ENCODE peak calls at places on chromosomes 1 and 21, in eight cellular contexts. U is thoracic aorta, H is heart right ventricle, V is activated B cell treated with CpG ODN at 0.5 μM for 24 hours, O is tibial artery, F is bronchial epithelial cell, N is Caco-2, I is endothelial cell. P is an unnamed sample.
A peak's percentile ranks its signal among the peaks of the same experiment; 100 is the strongest.

GRCh38 chr1:9280015-9280860 is 12.5 kb upstream of the SPSB1 start:
- DNase-seq in I (no peak), O (peak; percentile 86), H (no peak), F (peak; percentile 84), U (peak; percentile 57), N (no peak), V (no peak), P (no peak)

GRCh38 chr1:24286246-24287010 is 32.7 kb upstream of the GRHL3 start:
- DNase-seq in N (no peak), U (no peak), I (no peak), F (peak; percentile 77), O (no peak), V (no peak), H (no peak), P (no peak)

GRCh38 chr1:233172201-233172600 is 123.3 kb downstream of the PCNX2 start:
- DNase-seq in I (no peak), O (no peak), N (no peak), F (peak; percentile 12), U (no peak), V (no peak), H (no peak), P (no peak)

GRCh38 chr1:53246261-53247134 is 8.2 kb upstream of the MAGOH start:
- DNase-seq in V (no peak), N (no peak), H (no peak), I (no peak), O (no peak), U (no peak), F (no peak), P (no peak)

GRCh38 chr1:59124166-59124565 is 172.7 kb upstream of the FGGY start:
- DNase-seq in H (no peak), F (peak; percentile 49), O (no peak), I (no peak), N (no peak), V (no peak), U (no peak), P (no peak)

GRCh38 chr1:54791880-54792522 is 9.1 kb downstream of the TTC22 start:
- DNase-seq in I (peak; percentile 53), F (no peak), V (no peak), N (no peak), O (no peak), U (no peak), H (no peak), P (no peak)

GRCh38 chr1:151641229-151641628 is 29.4 kb downstream of the SNX27 start:
- DNase-seq in I (no peak), H (no peak), O (no peak), F (peak; percentile 58), U (no peak), N (no peak), V (no peak), P (no peak)

GRCh38 chr1:180994262-180994661 is 28.4 kb downstream of the STX6 start:
- DNase-seq in V (no peak), I (no peak), F (no peak), O (no peak), N (no peak), H (no peak), U (no peak), P (no peak)

GRCh38 chr1:231600461-231600976 is 26.1 kb upstream of the DISC1 start:
- DNase-seq in I (no peak), F (no peak), V (no peak), H (no peak), N (no peak), U (no peak), O (no peak), P (no peak)

GRCh38 chr1:244349581-244350001 is 102.1 kb downstream of the ADSS2 start:
- DNase-seq in H (no peak), I (no peak), F (no peak), U (no peak), N (no peak), O (no peak), V (no peak), P (no peak)

GRCh38 chr1:61279570-61279969 is 197.2 kb downstream of the NFIA start:
- DNase-seq in V (no peak), F (no peak), I (no peak), U (no peak), H (no peak), O (no peak), N (no peak), P (no peak)

GRCh38 chr1:228646717-228647522 is 88.4 kb upstream of the RHOU start:
- DNase-seq in V (peak; percentile 41), U (no peak), F (peak; percentile 57), H (no peak), O (no peak), N (peak; percentile 51), I (no peak), P (no peak)

GRCh38 chr1:59919742-59920141 is 6.8 kb downstream of the CYP2J2 start:
- DNase-seq in F (no peak), U (no peak), N (no peak), H (no peak), I (no peak), V (no peak), O (no peak), P (no peak)

GRCh38 chr1:54972436-54972835 is 8.0 kb upstream of the TMEM61 start:
- DNase-seq in I (no peak), V (no peak), N (no peak), F (no peak), H (no peak), U (no peak), O (no peak), P (no peak)

GRCh38 chr1:145918992-145919939 is 749 bp upstream of the PEX11B start:
- DNase-seq in F (peak; percentile 27), V (no peak), O (peak; percentile 85), I (peak; percentile 40), H (peak; percentile 57), U (no peak), N (peak; percentile 55), P (no peak)

GRCh38 chr21:42424848-42425602 is 21.3 kb downstream of the UBASH3A start:
- DNase-seq in O (no peak), U (no peak), F (no peak), N (no peak), I (no peak), H (no peak), V (no peak), P (no peak)

GRCh38 chr1:109980324-109981127 is 4.0 kb upstream of the AHCYL1 start:
- DNase-seq in F (peak; percentile 42), V (no peak), U (no peak), H (peak; percentile 33), I (peak; percentile 41), N (peak; percentile 56), O (no peak), P (no peak)

GRCh38 chr1:30273456-30273855 is 449.9 kb downstream of the MATN1 start:
- DNase-seq in O (no peak), N (no peak), H (no peak), F (no peak), U (no peak), I (no peak), V (no peak), P (no peak)

GRCh38 chr21:36125513-36126121 is 9.3 kb upstream of the CBR3 start:
- DNase-seq in U (no peak), N (peak; percentile 48), V (no peak), H (no peak), O (no peak), I (peak; percentile 53), F (peak; percentile 66), P (peak; percentile 25)

GRCh38 chr1:182715531-182715930 is 31.1 kb upstream of the RGS8 start:
- DNase-seq in V (no peak), O (no peak), N (no peak), U (no peak), I (no peak), F (no peak), H (no peak), P (no peak)

DNA sequence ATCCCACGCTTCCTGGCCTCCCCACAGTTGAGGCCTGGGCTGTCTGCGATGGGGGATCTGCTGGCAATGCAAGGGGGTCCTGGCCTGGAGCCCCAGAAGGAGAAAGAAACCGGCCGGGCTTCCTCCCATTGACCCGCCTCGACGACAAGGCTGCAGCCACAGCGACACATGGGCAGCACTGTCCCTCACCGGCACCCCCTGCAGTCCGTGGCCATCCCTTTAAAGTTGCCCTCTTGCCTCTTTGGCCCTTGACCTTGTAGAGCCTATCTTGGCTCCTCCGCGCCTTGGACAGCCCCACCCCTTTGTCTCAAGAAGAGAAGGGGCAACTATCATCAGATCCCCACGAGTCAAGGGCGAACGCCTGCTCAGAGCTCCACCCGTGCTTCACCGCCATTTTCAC is 106.0 kb downstream of the CASZ1 start:
- DNase-seq in U (no peak), V (no peak), N (no peak), F (no peak), O (no peak), I (no peak), H (no peak), P (no peak)
- TF ChIP-seq CTCF in U (no peak), V (no peak), N (no peak), F (no peak), O (no peak), I (no peak), H (no peak), P (no peak)

DNA sequence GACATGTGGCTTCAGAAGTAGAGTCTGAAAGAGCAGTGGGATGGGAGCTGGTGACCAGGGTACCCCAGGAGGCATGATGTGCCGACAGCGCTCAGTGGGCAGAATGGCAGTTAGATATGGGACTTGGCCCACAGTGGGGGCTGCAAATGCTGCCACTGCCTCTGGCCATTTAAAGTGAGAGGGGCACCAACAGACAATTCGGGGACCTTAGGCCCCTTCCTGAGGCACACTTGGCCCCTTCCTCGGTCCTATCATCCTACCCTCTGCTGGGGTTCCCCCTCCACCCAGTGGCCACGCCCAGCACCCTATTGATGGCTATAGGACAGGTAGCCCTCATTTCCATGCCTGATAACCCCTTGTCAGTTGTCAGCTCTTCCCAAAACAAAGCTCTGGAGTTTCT is 36.6 kb upstream of the EPHA8 start:
- DNase-seq in V (no peak), F (no peak), I (no peak), U (no peak), H (no peak), N (no peak), O (no peak), P (no peak)
- TF ChIP-seq CTCF in V (no peak), F (no peak), I (no peak), U (no peak), H (no peak), N (no peak), O (no peak), P (no peak)

DNA sequence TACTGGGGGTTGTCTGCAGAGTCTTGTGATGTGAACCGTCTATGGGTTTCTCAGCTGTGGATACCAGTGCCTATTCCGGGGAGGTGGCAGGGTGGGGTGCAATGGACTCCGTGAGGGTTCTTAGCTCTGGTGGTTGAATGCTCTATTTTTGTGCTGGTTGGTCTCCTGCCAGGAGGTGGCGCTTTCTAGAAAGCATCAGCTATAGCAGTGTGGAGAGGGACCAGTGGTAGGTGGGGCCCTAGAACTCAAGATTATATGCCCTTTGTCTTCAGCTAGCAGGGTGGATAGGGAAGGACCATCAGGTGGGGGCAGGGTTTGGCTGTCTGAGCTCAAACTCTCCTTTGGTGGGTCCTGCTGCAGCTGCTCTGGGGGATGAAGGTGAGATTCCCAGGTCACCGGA is 127.3 kb upstream of the PLD5 start:
- DNase-seq in F (no peak), U (no peak), O (no peak), H (no peak), I (peak; percentile 66), N (peak; percentile 35), V (no peak), P (no peak)
- TF ChIP-seq CTCF in F (no peak), U (no peak), O (no peak), H (peak; percentile 18), I (peak; percentile 50), N (peak; percentile 7), V (no peak), P (peak; percentile 43)

DNA sequence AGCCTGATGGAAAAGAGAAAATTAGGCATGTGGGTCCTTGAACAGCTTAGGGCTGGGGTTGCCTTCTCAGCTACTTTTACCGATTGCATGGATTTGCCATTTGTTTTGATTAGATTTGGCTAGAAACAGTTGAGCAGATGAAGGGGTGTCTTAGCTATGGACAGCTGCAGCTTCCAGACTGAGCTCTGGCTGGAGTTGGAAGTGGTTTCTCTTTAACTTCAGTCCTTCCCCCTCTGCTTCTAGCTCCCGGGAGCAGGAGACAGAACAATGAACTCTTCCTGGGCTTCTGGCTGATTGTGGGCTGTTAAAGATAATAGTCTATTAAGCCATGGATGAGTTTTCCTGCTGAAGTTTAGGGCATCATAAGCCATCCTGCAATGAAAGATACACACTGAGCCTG is 50.7 kb downstream of the UBE2T start:
- DNase-seq in H (no peak), U (no peak), N (no peak), V (no peak), O (no peak), I (no peak), F (no peak), P (no peak)
- TF ChIP-seq CTCF in H (no peak), U (no peak), N (no peak), V (no peak), O (no peak), I (no peak), F (no peak), P (no peak)

P was measured in progenitor cell of endocrine pancreas.